ENCODE peak calls at places on chromosomes 2 and 18, in four cellular contexts. One of them, this sample, is unnamed.

GRCh38 chr18:70380915-70381896 is 92.4 kb downstream of the SOCS6 start:
- DNase-seq in CD8-positive, alpha-beta memory T cell: no peak
- DNase-seq in G401: no peak
- DNase-seq in stimulated activated effector memory CD8-positive, alpha-beta T cell treated with anti-CD3 and anti-CD28 coated beads, Interleukin-12 subunit alpha, Interleukin-12 subunit beta, amount 100 ng/mL, for 72 hours: no peak
- DNase-seq in this sample: no peak

GRCh38 chr2:45237128-45237527 is 227.9 kb upstream of the SIX2 start:
- DNase-seq in CD8-positive, alpha-beta memory T cell: no peak
- DNase-seq in G401: no peak
- DNase-seq in stimulated activated effector memory CD8-positive, alpha-beta T cell treated with anti-CD3 and anti-CD28 coated beads, Interleukin-12 subunit alpha, Interleukin-12 subunit beta, amount 100 ng/mL, for 72 hours: no peak
- DNase-seq in this sample: peak; percentile 17

GRCh38 chr18:48805826-48806535 is 144.8 kb downstream of the SMAD7 start:
- DNase-seq in CD8-positive, alpha-beta memory T cell: no peak
- DNase-seq in G401: no peak
- DNase-seq in stimulated activated effector memory CD8-positive, alpha-beta T cell treated with anti-CD3 and anti-CD28 coated beads, Interleukin-12 subunit alpha, Interleukin-12 subunit beta, amount 100 ng/mL, for 72 hours: no peak
- DNase-seq in this sample: no peak

GRCh38 chr2:165203689-165204559 is at the start of gene SCN3A:
- DNase-seq in CD8-positive, alpha-beta memory T cell: no peak
- DNase-seq in G401: peak; percentile 80
- DNase-seq in stimulated activated effector memory CD8-positive, alpha-beta T cell treated with anti-CD3 and anti-CD28 coated beads, Interleukin-12 subunit alpha, Interleukin-12 subunit beta, amount 100 ng/mL, for 72 hours: no peak
- DNase-seq in this sample: peak; percentile 59

GRCh38 chr2:88585969-88586368 is 41.3 kb downstream of the EIF2AK3 start:
- DNase-seq in CD8-positive, alpha-beta memory T cell: no peak
- DNase-seq in G401: no peak
- DNase-seq in stimulated activated effector memory CD8-positive, alpha-beta T cell treated with anti-CD3 and anti-CD28 coated beads, Interleukin-12 subunit alpha, Interleukin-12 subunit beta, amount 100 ng/mL, for 72 hours: no peak
- DNase-seq in this sample: no peak

GRCh38 chr2:101738649-101739048 is 41.1 kb downstream of the MAP4K4 start:
- DNase-seq in CD8-positive, alpha-beta memory T cell: no peak
- DNase-seq in G401: no peak
- DNase-seq in stimulated activated effector memory CD8-positive, alpha-beta T cell treated with anti-CD3 and anti-CD28 coated beads, Interleukin-12 subunit alpha, Interleukin-12 subunit beta, amount 100 ng/mL, for 72 hours: no peak
- DNase-seq in this sample: no peak

GRCh38 chr2:30714811-30715709 is 92.2 kb downstream of the CAPN13 start:
- DNase-seq in CD8-positive, alpha-beta memory T cell: no peak
- DNase-seq in G401: no peak
- DNase-seq in stimulated activated effector memory CD8-positive, alpha-beta T cell treated with anti-CD3 and anti-CD28 coated beads, Interleukin-12 subunit alpha, Interleukin-12 subunit beta, amount 100 ng/mL, for 72 hours: peak; percentile 56
- DNase-seq in this sample: peak; percentile 9

GRCh38 chr18:13287372-13287771 is 68.8 kb downstream of the LDLRAD4 start:
- DNase-seq in CD8-positive, alpha-beta memory T cell: no peak
- DNase-seq in G401: no peak
- DNase-seq in stimulated activated effector memory CD8-positive, alpha-beta T cell treated with anti-CD3 and anti-CD28 coated beads, Interleukin-12 subunit alpha, Interleukin-12 subunit beta, amount 100 ng/mL, for 72 hours: no peak
- DNase-seq in this sample: no peak

GRCh38 chr2:71156531-71156930 is 26.1 kb downstream of the MPHOSPH10 start:
- DNase-seq in CD8-positive, alpha-beta memory T cell: no peak
- DNase-seq in G401: no peak
- DNase-seq in stimulated activated effector memory CD8-positive, alpha-beta T cell treated with anti-CD3 and anti-CD28 coated beads, Interleukin-12 subunit alpha, Interleukin-12 subunit beta, amount 100 ng/mL, for 72 hours: no peak
- DNase-seq in this sample: no peak

GRCh38 chr18:33951031-33951430 is 273.7 kb downstream of the NOL4 start:
- DNase-seq in CD8-positive, alpha-beta memory T cell: no peak
- DNase-seq in G401: no peak
- DNase-seq in stimulated activated effector memory CD8-positive, alpha-beta T cell treated with anti-CD3 and anti-CD28 coated beads, Interleukin-12 subunit alpha, Interleukin-12 subunit beta, amount 100 ng/mL, for 72 hours: no peak
- DNase-seq in this sample: no peak

GRCh38 chr18:79173742-79174141 is 104.5 kb downstream of the ATP9B start:
- DNase-seq in CD8-positive, alpha-beta memory T cell: no peak
- DNase-seq in G401: no peak
- DNase-seq in stimulated activated effector memory CD8-positive, alpha-beta T cell treated with anti-CD3 and anti-CD28 coated beads, Interleukin-12 subunit alpha, Interleukin-12 subunit beta, amount 100 ng/mL, for 72 hours: no peak
- DNase-seq in this sample: no peak

GRCh38 chr2:26614205-26615128 is 26.7 kb downstream of the CIB4 start:
- DNase-seq in CD8-positive, alpha-beta memory T cell: no peak
- DNase-seq in G401: no peak
- DNase-seq in stimulated activated effector memory CD8-positive, alpha-beta T cell treated with anti-CD3 and anti-CD28 coated beads, Interleukin-12 subunit alpha, Interleukin-12 subunit beta, amount 100 ng/mL, for 72 hours: no peak
- DNase-seq in this sample: no peak

GRCh38 chr2:200814917-200815316 is 3.2 kb downstream of the BZW1 start:
- DNase-seq in CD8-positive, alpha-beta memory T cell: no peak
- DNase-seq in G401: no peak
- DNase-seq in stimulated activated effector memory CD8-positive, alpha-beta T cell treated with anti-CD3 and anti-CD28 coated beads, Interleukin-12 subunit alpha, Interleukin-12 subunit beta, amount 100 ng/mL, for 72 hours: no peak
- DNase-seq in this sample: no peak

GRCh38 chr2:28102455-28102874 is 211.9 kb downstream of the BABAM2 start:
- DNase-seq in CD8-positive, alpha-beta memory T cell: no peak
- DNase-seq in G401: no peak
- DNase-seq in stimulated activated effector memory CD8-positive, alpha-beta T cell treated with anti-CD3 and anti-CD28 coated beads, Interleukin-12 subunit alpha, Interleukin-12 subunit beta, amount 100 ng/mL, for 72 hours: no peak
- DNase-seq in this sample: peak; percentile 91

GRCh38 chr2:115771516-115771915 is 1329.1 kb downstream of the DPP10 start:
- DNase-seq in CD8-positive, alpha-beta memory T cell: no peak
- DNase-seq in G401: no peak
- DNase-seq in stimulated activated effector memory CD8-positive, alpha-beta T cell treated with anti-CD3 and anti-CD28 coated beads, Interleukin-12 subunit alpha, Interleukin-12 subunit beta, amount 100 ng/mL, for 72 hours: no peak
- DNase-seq in this sample: no peak

GRCh38 chr2:191311627-191312026 is 66.4 kb downstream of the MYO1B start:
- DNase-seq in CD8-positive, alpha-beta memory T cell: no peak
- DNase-seq in G401: no peak
- DNase-seq in stimulated activated effector memory CD8-positive, alpha-beta T cell treated with anti-CD3 and anti-CD28 coated beads, Interleukin-12 subunit alpha, Interleukin-12 subunit beta, amount 100 ng/mL, for 72 hours: no peak
- DNase-seq in this sample: peak; percentile 76

GRCh38 chr18:29157057-29157780 is 980.3 kb upstream of the CDH2 start:
- DNase-seq in CD8-positive, alpha-beta memory T cell: no peak
- DNase-seq in G401: no peak
- DNase-seq in stimulated activated effector memory CD8-positive, alpha-beta T cell treated with anti-CD3 and anti-CD28 coated beads, Interleukin-12 subunit alpha, Interleukin-12 subunit beta, amount 100 ng/mL, for 72 hours: no peak
- DNase-seq in this sample: peak; percentile 50

GRCh38 chr2:55229221-55229620 is 2.9 kb downstream of the CLHC1 start:
- DNase-seq in CD8-positive, alpha-beta memory T cell: no peak
- DNase-seq in G401: no peak
- DNase-seq in stimulated activated effector memory CD8-positive, alpha-beta T cell treated with anti-CD3 and anti-CD28 coated beads, Interleukin-12 subunit alpha, Interleukin-12 subunit beta, amount 100 ng/mL, for 72 hours: no peak
- DNase-seq in this sample: no peak

GRCh38 chr2:229096667-229097066 is 174.4 kb downstream of the PID1 start:
- DNase-seq in CD8-positive, alpha-beta memory T cell: no peak
- DNase-seq in G401: no peak
- DNase-seq in stimulated activated effector memory CD8-positive, alpha-beta T cell treated with anti-CD3 and anti-CD28 coated beads, Interleukin-12 subunit alpha, Interleukin-12 subunit beta, amount 100 ng/mL, for 72 hours: no peak
- DNase-seq in this sample: no peak

GRCh38 chr18:13680612-13681011 is 45.7 kb downstream of the FAM210A start:
- DNase-seq in CD8-positive, alpha-beta memory T cell: no peak
- DNase-seq in G401: peak; percentile 19
- DNase-seq in stimulated activated effector memory CD8-positive, alpha-beta T cell treated with anti-CD3 and anti-CD28 coated beads, Interleukin-12 subunit alpha, Interleukin-12 subunit beta, amount 100 ng/mL, for 72 hours: no peak
- DNase-seq in this sample: peak; percentile 21

GRCh38 chr2:207432471-207432870 is 97.3 kb upstream of the CREB1 start:
- DNase-seq in CD8-positive, alpha-beta memory T cell: no peak
- DNase-seq in G401: no peak
- DNase-seq in stimulated activated effector memory CD8-positive, alpha-beta T cell treated with anti-CD3 and anti-CD28 coated beads, Interleukin-12 subunit alpha, Interleukin-12 subunit beta, amount 100 ng/mL, for 72 hours: no peak
- DNase-seq in this sample: no peak

GRCh38 chr2:178229927-178230326 is 35.6 kb downstream of the OSBPL6 start:
- DNase-seq in CD8-positive, alpha-beta memory T cell: no peak
- DNase-seq in G401: no peak
- DNase-seq in stimulated activated effector memory CD8-positive, alpha-beta T cell treated with anti-CD3 and anti-CD28 coated beads, Interleukin-12 subunit alpha, Interleukin-12 subunit beta, amount 100 ng/mL, for 72 hours: no peak
- DNase-seq in this sample: no peak

GRCh38 chr2:58798787-58799186 is 557.7 kb upstream of the FANCL start:
- DNase-seq in CD8-positive, alpha-beta memory T cell: no peak
- DNase-seq in G401: no peak
- DNase-seq in stimulated activated effector memory CD8-positive, alpha-beta T cell treated with anti-CD3 and anti-CD28 coated beads, Interleukin-12 subunit alpha, Interleukin-12 subunit beta, amount 100 ng/mL, for 72 hours: no peak
- DNase-seq in this sample: no peak

GRCh38 chr2:23835988-23836387 is 90.9 kb downstream of the ATAD2B start:
- DNase-seq in CD8-positive, alpha-beta memory T cell: no peak
- DNase-seq in G401: no peak
- DNase-seq in stimulated activated effector memory CD8-positive, alpha-beta T cell treated with anti-CD3 and anti-CD28 coated beads, Interleukin-12 subunit alpha, Interleukin-12 subunit beta, amount 100 ng/mL, for 72 hours: no peak
- DNase-seq in this sample: no peak

GRCh38 chr2:202249521-202249850 is 11.1 kb upstream of the SUMO1 start:
- DNase-seq in CD8-positive, alpha-beta memory T cell: no peak
- DNase-seq in G401: no peak
- DNase-seq in stimulated activated effector memory CD8-positive, alpha-beta T cell treated with anti-CD3 and anti-CD28 coated beads, Interleukin-12 subunit alpha, Interleukin-12 subunit beta, amount 100 ng/mL, for 72 hours: no peak
- DNase-seq in this sample: peak; percentile 79

GRCh38 chr2:37180006-37180639 is 8.3 kb downstream of the SULT6B1 start:
- DNase-seq in CD8-positive, alpha-beta memory T cell: no peak
- DNase-seq in G401: no peak
- DNase-seq in stimulated activated effector memory CD8-positive, alpha-beta T cell treated with anti-CD3 and anti-CD28 coated beads, Interleukin-12 subunit alpha, Interleukin-12 subunit beta, amount 100 ng/mL, for 72 hours: no peak
- DNase-seq in this sample: no peak

GRCh38 chr2:234770081-234770506 is 181.7 kb upstream of the SH3BP4 start:
- DNase-seq in CD8-positive, alpha-beta memory T cell: no peak
- DNase-seq in G401: no peak
- DNase-seq in stimulated activated effector memory CD8-positive, alpha-beta T cell treated with anti-CD3 and anti-CD28 coated beads, Interleukin-12 subunit alpha, Interleukin-12 subunit beta, amount 100 ng/mL, for 72 hours: no peak
- DNase-seq in this sample: no peak

GRCh38 chr18:70260683-70261082 is 28.2 kb upstream of the SOCS6 start:
- DNase-seq in CD8-positive, alpha-beta memory T cell: no peak
- DNase-seq in G401: no peak
- DNase-seq in stimulated activated effector memory CD8-positive, alpha-beta T cell treated with anti-CD3 and anti-CD28 coated beads, Interleukin-12 subunit alpha, Interleukin-12 subunit beta, amount 100 ng/mL, for 72 hours: no peak
- DNase-seq in this sample: no peak

GRCh38 chr2:106269591-106270291 is 75.6 kb upstream of the UXS1 start:
- DNase-seq in CD8-positive, alpha-beta memory T cell: no peak
- DNase-seq in G401: no peak
- DNase-seq in stimulated activated effector memory CD8-positive, alpha-beta T cell treated with anti-CD3 and anti-CD28 coated beads, Interleukin-12 subunit alpha, Interleukin-12 subunit beta, amount 100 ng/mL, for 72 hours: peak; percentile 72
- DNase-seq in this sample: peak; percentile 31

GRCh38 chr2:26251893-26252292 is 7.2 kb downstream of the HADHB start:
- DNase-seq in CD8-positive, alpha-beta memory T cell: no peak
- DNase-seq in G401: peak; percentile 99
- DNase-seq in stimulated activated effector memory CD8-positive, alpha-beta T cell treated with anti-CD3 and anti-CD28 coated beads, Interleukin-12 subunit alpha, Interleukin-12 subunit beta, amount 100 ng/mL, for 72 hours: no peak
- DNase-seq in this sample: no peak

GRCh38 chr18:8783994-8784530 is 78.7 kb downstream of the MTCL1 start:
- DNase-seq in CD8-positive, alpha-beta memory T cell: no peak
- DNase-seq in G401: no peak
- DNase-seq in stimulated activated effector memory CD8-positive, alpha-beta T cell treated with anti-CD3 and anti-CD28 coated beads, Interleukin-12 subunit alpha, Interleukin-12 subunit beta, amount 100 ng/mL, for 72 hours: no peak
- DNase-seq in this sample: no peak

GRCh38 chr2:65282492-65283053 is 54.9 kb downstream of the ACTR2 start:
- DNase-seq in CD8-positive, alpha-beta memory T cell: no peak
- DNase-seq in G401: no peak
- DNase-seq in stimulated activated effector memory CD8-positive, alpha-beta T cell treated with anti-CD3 and anti-CD28 coated beads, Interleukin-12 subunit alpha, Interleukin-12 subunit beta, amount 100 ng/mL, for 72 hours: no peak
- DNase-seq in this sample: no peak

GRCh38 chr18:59878644-59879043 is 21.2 kb upstream of the PMAIP1 start:
- DNase-seq in CD8-positive, alpha-beta memory T cell: no peak
- DNase-seq in G401: no peak
- DNase-seq in stimulated activated effector memory CD8-positive, alpha-beta T cell treated with anti-CD3 and anti-CD28 coated beads, Interleukin-12 subunit alpha, Interleukin-12 subunit beta, amount 100 ng/mL, for 72 hours: no peak
- DNase-seq in this sample: no peak

This sample was measured in dermis blood vessel endothelial cell.